ENCODE peak calls at places on chromosomes 16 and 17, in six cellular contexts. One of them, this sample, is unnamed.

GRCh38 chr17:10420811-10421210 is 939 bp downstream of the MYH8 start:
- DNase-seq in NCI-H1417: no peak
- DNase-seq in left kidney: no peak
- DNase-seq in GM10248: no peak
- DNase-seq in GM03348: no peak
- DNase-seq in HFFc6: no peak
- DNase-seq in this sample: no peak

GRCh38 chr16:35196313-35196712 is 1736.9 kb downstream of the TP53TG3F start:
- DNase-seq in NCI-H1417: no peak
- DNase-seq in left kidney: no peak
- DNase-seq in GM10248: no peak
- DNase-seq in GM03348: no peak
- DNase-seq in HFFc6: no peak
- DNase-seq in this sample: no peak

GRCh38 chr17:80006339-80006720 is 29.3 kb downstream of the TBC1D16 start:
- DNase-seq in NCI-H1417: no peak
- DNase-seq in left kidney: no peak
- DNase-seq in GM10248: no peak
- DNase-seq in GM03348: no peak
- DNase-seq in HFFc6: no peak
- DNase-seq in this sample: no peak

GRCh38 chr16:86466695-86467406 is 43.5 kb upstream of the FOXF1 start:
- DNase-seq in NCI-H1417: no peak
- DNase-seq in left kidney: no peak
- DNase-seq in GM10248: no peak
- DNase-seq in GM03348: no peak
- DNase-seq in HFFc6: no peak
- DNase-seq in this sample: peak

GRCh38 chr17:79154951-79155557 is 80.4 kb downstream of the ENGASE start:
- DNase-seq in NCI-H1417: no peak
- DNase-seq in left kidney: no peak
- DNase-seq in GM10248: no peak
- DNase-seq in GM03348: no peak
- DNase-seq in HFFc6: no peak
- DNase-seq in this sample: no peak

GRCh38 chr16:23694707-23695373 is 16.2 kb downstream of the PLK1 start:
- DNase-seq in NCI-H1417: no peak
- DNase-seq in left kidney: peak
- DNase-seq in GM10248: no peak
- DNase-seq in GM03348: peak
- DNase-seq in HFFc6: no peak
- DNase-seq in this sample: no peak

GRCh38 chr17:28953444-28954118 is 2.3 kb upstream of the PHF12 start:
- DNase-seq in NCI-H1417: no peak
- DNase-seq in left kidney: peak
- DNase-seq in GM10248: peak
- DNase-seq in GM03348: peak
- DNase-seq in HFFc6: no peak
- DNase-seq in this sample: no peak

GRCh38 chr17:7440823-7441174 is 1.5 kb downstream of the FGF11 start:
- DNase-seq in NCI-H1417: no peak
- DNase-seq in left kidney: peak
- DNase-seq in GM10248: peak
- DNase-seq in GM03348: no peak
- DNase-seq in HFFc6: no peak
- DNase-seq in this sample: no peak

GRCh38 chr17:12631076-12631475 is 34.6 kb upstream of the MYOCD start:
- DNase-seq in NCI-H1417: no peak
- DNase-seq in left kidney: no peak
- DNase-seq in GM10248: no peak
- DNase-seq in GM03348: peak
- DNase-seq in HFFc6: no peak
- DNase-seq in this sample: no peak

GRCh38 chr17:42282478-42283080 is 5.7 kb upstream of the STAT5A start:
- DNase-seq in NCI-H1417: no peak
- DNase-seq in left kidney: no peak
- DNase-seq in GM10248: no peak
- DNase-seq in GM03348: no peak
- DNase-seq in HFFc6: no peak
- DNase-seq in this sample: no peak

GRCh38 chr17:55641559-55642160 is 81.0 kb downstream of the TMEM100 start:
- DNase-seq in NCI-H1417: peak
- DNase-seq in left kidney: peak
- DNase-seq in GM10248: peak
- DNase-seq in GM03348: peak
- DNase-seq in HFFc6: peak
- DNase-seq in this sample: peak

GRCh38 chr17:71184716-71185115 is 936.1 kb upstream of the SOX9 start:
- DNase-seq in NCI-H1417: no peak
- DNase-seq in left kidney: no peak
- DNase-seq in GM10248: no peak
- DNase-seq in GM03348: peak
- DNase-seq in HFFc6: no peak
- DNase-seq in this sample: peak

GRCh38 chr16:67202426-67202825 is 3.5 kb downstream of the ELMO3 start:
- DNase-seq in NCI-H1417: no peak
- DNase-seq in left kidney: no peak
- DNase-seq in GM10248: no peak
- DNase-seq in GM03348: no peak
- DNase-seq in HFFc6: no peak
- DNase-seq in this sample: no peak

GRCh38 chr17:62876664-62877411 is 68.7 kb upstream of the MARCHF10 start:
- DNase-seq in NCI-H1417: no peak
- DNase-seq in left kidney: no peak
- DNase-seq in GM10248: no peak
- DNase-seq in GM03348: peak
- DNase-seq in HFFc6: no peak
- DNase-seq in this sample: peak

GRCh38 chr17:50203086-50203485 is 1.7 kb upstream of the COL1A1 start:
- DNase-seq in NCI-H1417: no peak
- DNase-seq in left kidney: peak
- DNase-seq in GM10248: no peak
- DNase-seq in GM03348: peak
- DNase-seq in HFFc6: peak
- DNase-seq in this sample: no peak

GRCh38 chr16:24146523-24146922 is 109.6 kb upstream of the CACNG3 start:
- DNase-seq in NCI-H1417: no peak
- DNase-seq in left kidney: no peak
- DNase-seq in GM10248: no peak
- DNase-seq in GM03348: no peak
- DNase-seq in HFFc6: no peak
- DNase-seq in this sample: no peak

GRCh38 chr16:67965668-67966548 is 2.5 kb downstream of the SLC12A4 start:
- DNase-seq in NCI-H1417: no peak
- DNase-seq in left kidney: no peak
- DNase-seq in GM10248: no peak
- DNase-seq in GM03348: peak
- DNase-seq in HFFc6: no peak
- DNase-seq in this sample: no peak

GRCh38 chr17:27748360-27748825 is 51.9 kb downstream of the NOS2 start:
- DNase-seq in NCI-H1417: no peak
- DNase-seq in left kidney: no peak
- DNase-seq in GM10248: no peak
- DNase-seq in GM03348: no peak
- DNase-seq in HFFc6: no peak
- DNase-seq in this sample: no peak

GRCh38 chr17:3002538-3003301 is 60.7 kb downstream of the OR1D5 start:
- DNase-seq in NCI-H1417: no peak
- DNase-seq in left kidney: no peak
- DNase-seq in GM10248: peak
- DNase-seq in GM03348: no peak
- DNase-seq in HFFc6: no peak
- DNase-seq in this sample: no peak

GRCh38 chr16:85446846-85447656 is 166.1 kb upstream of the GSE1 start:
- DNase-seq in NCI-H1417: peak
- DNase-seq in left kidney: no peak
- DNase-seq in GM10248: peak
- DNase-seq in GM03348: no peak
- DNase-seq in HFFc6: no peak
- DNase-seq in this sample: no peak

GRCh38 chr17:29444589-29444988 is 54.4 kb downstream of the TAOK1 start:
- DNase-seq in NCI-H1417: no peak
- DNase-seq in left kidney: no peak
- DNase-seq in GM10248: no peak
- DNase-seq in GM03348: peak
- DNase-seq in HFFc6: peak
- DNase-seq in this sample: peak

GRCh38 chr17:82972836-82973372 is 106.5 kb upstream of the METRNL start:
- DNase-seq in NCI-H1417: no peak
- DNase-seq in left kidney: no peak
- DNase-seq in GM10248: no peak
- DNase-seq in GM03348: no peak
- DNase-seq in HFFc6: no peak
- DNase-seq in this sample: no peak

GRCh38 chr17:55175788-55176425 is 88.9 kb upstream of the HLF start:
- DNase-seq in NCI-H1417: no peak
- DNase-seq in left kidney: no peak
- DNase-seq in GM10248: no peak
- DNase-seq in GM03348: no peak
- DNase-seq in HFFc6: no peak
- DNase-seq in this sample: no peak

GRCh38 chr17:66172706-66173223 is 19.2 kb downstream of the CEP112 start:
- DNase-seq in NCI-H1417: peak
- DNase-seq in left kidney: peak
- DNase-seq in GM10248: no peak
- DNase-seq in GM03348: no peak
- DNase-seq in HFFc6: no peak
- DNase-seq in this sample: no peak

GRCh38 chr16:87437327-87437726 is 45.2 kb downstream of the MAP1LC3B start:
- DNase-seq in NCI-H1417: no peak
- DNase-seq in left kidney: no peak
- DNase-seq in GM10248: no peak
- DNase-seq in GM03348: no peak
- DNase-seq in HFFc6: no peak
- DNase-seq in this sample: no peak

GRCh38 chr17:7107012-7107754 is 7.4 kb downstream of the ASGR2 start:
- DNase-seq in NCI-H1417: peak
- DNase-seq in left kidney: no peak
- DNase-seq in GM10248: no peak
- DNase-seq in GM03348: no peak
- DNase-seq in HFFc6: no peak
- DNase-seq in this sample: no peak

GRCh38 chr16:1101573-1102332 is 5.7 kb upstream of the C1QTNF8 start:
- DNase-seq in NCI-H1417: no peak
- DNase-seq in left kidney: no peak
- DNase-seq in GM10248: no peak
- DNase-seq in GM03348: no peak
- DNase-seq in HFFc6: no peak
- DNase-seq in this sample: no peak

GRCh38 chr17:21463779-21464407 is 87.7 kb downstream of the KCNJ12 start:
- DNase-seq in NCI-H1417: no peak
- DNase-seq in left kidney: peak
- DNase-seq in GM10248: no peak
- DNase-seq in GM03348: no peak
- DNase-seq in HFFc6: no peak
- DNase-seq in this sample: no peak

GRCh38 chr17:74042744-74043486 is 160.6 kb upstream of the RPL38 start:
- DNase-seq in NCI-H1417: no peak
- DNase-seq in left kidney: no peak
- DNase-seq in GM10248: no peak
- DNase-seq in GM03348: peak
- DNase-seq in HFFc6: peak
- DNase-seq in this sample: peak

GRCh38 chr17:79625706-79626105 is 14.9 kb upstream of the RBFOX3 start:
- DNase-seq in NCI-H1417: no peak
- DNase-seq in left kidney: no peak
- DNase-seq in GM10248: no peak
- DNase-seq in GM03348: no peak
- DNase-seq in HFFc6: no peak
- DNase-seq in this sample: no peak

This sample was measured in stromal cell of bone marrow.